ENCODE peak calls at places on chromosomes 4 and X, in ten cellular contexts. F is PC-3, N is HFF-Myc, H is spleen, G is heart left ventricle, I is kidney epithelial cell, U is IMR-90, Q is stomach, M is AG04449, K is adipocyte. R is an unnamed sample.

GRCh38 chr4:111778543-111778942 is 366.7 kb upstream of the FAM241A start:
- DNase-seq in H (no peak), U (no peak), N (no peak), F (no peak), M (no peak), G (no peak), I (no peak), Q (no peak), K (peak; percentile 41), R (peak; percentile 4)

GRCh38 chrX:72308566-72309296 is 3.0 kb upstream of the CITED1 start:
- DNase-seq in H (peak; percentile 80), G (peak; percentile 70), Q (peak; percentile 64), M (peak; percentile 4), K (peak; percentile 69), I (no peak), F (peak; percentile 71), U (peak; percentile 50), N (no peak), R (peak; percentile 60)

GRCh38 chr4:158996669-158997074 is 106.2 kb upstream of the RAPGEF2 start:
- DNase-seq in I (peak; percentile 84), H (no peak), F (peak; percentile 97), K (peak; percentile 93), N (peak; percentile 91), M (peak; percentile 80), Q (no peak), G (no peak), U (peak; percentile 97), R (peak; percentile 96)

GRCh38 chrX:38799995-38800394 is 1.3 kb upstream of the MID1IP1 start:
- DNase-seq in U (no peak), K (no peak), I (no peak), F (no peak), H (no peak), N (no peak), Q (no peak), G (no peak), M (no peak), R (no peak)

GRCh38 chrX:151982217-151982616 is 7.7 kb upstream of the GABRE start:
- DNase-seq in H (no peak), N (peak; percentile 12), K (peak; percentile 40), G (no peak), F (peak; percentile 28), Q (no peak), I (peak; percentile 35), U (peak; percentile 36), M (peak; percentile 50), R (peak; percentile 90)

GRCh38 chrX:106933538-106933961 is 13.3 kb downstream of the CLDN2 start:
- DNase-seq in K (no peak), U (peak; percentile 52), N (no peak), M (no peak), G (no peak), F (no peak), I (no peak), Q (peak; percentile 62), H (no peak), R (peak; percentile 40)

GRCh38 chr4:147088141-147088540 is 142.5 kb upstream of the TTC29 start:
- DNase-seq in K (peak; percentile 56), H (no peak), F (no peak), U (peak; percentile 16), M (no peak), I (no peak), G (no peak), Q (no peak), N (no peak), R (peak; percentile 39)

GRCh38 chrX:138890491-138890890 is 179.0 kb upstream of the FGF13 start:
- DNase-seq in G (no peak), I (no peak), K (no peak), Q (no peak), H (no peak), M (no peak), F (no peak), N (no peak), U (no peak), R (peak; percentile 61)

GRCh38 chrX:111568356-111568755 is 56.9 kb downstream of the SERTM2 start:
- DNase-seq in H (no peak), F (peak; percentile 2), N (no peak), I (no peak), U (peak; percentile 0), Q (no peak), G (no peak), K (peak; percentile 11), M (no peak), R (peak; percentile 1)

GRCh38 chr4:183969596-183969995 is 64.5 kb downstream of the STOX2 start:
- DNase-seq in F (no peak), H (no peak), G (no peak), K (no peak), I (no peak), Q (no peak), U (no peak), M (no peak), N (no peak), R (no peak)

GRCh38 chrX:55710701-55711100 is 6.8 kb upstream of the RRAGB start:
- DNase-seq in N (no peak), I (peak; percentile 28), U (no peak), M (no peak), Q (no peak), F (peak; percentile 67), K (peak; percentile 57), G (no peak), H (no peak), R (peak; percentile 67)

GRCh38 chrX:48833531-48834138 is 1.8 kb downstream of the PCSK1N start:
- DNase-seq in F (peak; percentile 18), N (no peak), Q (no peak), M (no peak), I (no peak), G (no peak), K (no peak), U (no peak), H (no peak), R (peak; percentile 4)
- H3K4me3 ChIP-seq in F (peak overlapping the region; percentile 94), N (no peak overlapping the region), Q (no peak overlapping the region), M (no peak overlapping the region), I (no peak overlapping the region), G (no peak overlapping the region), K (no peak overlapping the region), U (no peak overlapping the region), H (no peak overlapping the region), R (no peak overlapping the region)

GRCh38 chrX:154376768-154377167 is 2.3 kb upstream of the EMD start:
- DNase-seq in U (peak; percentile 24), K (no peak), G (no peak), F (no peak), H (no peak), M (no peak), N (no peak), I (no peak), Q (no peak), R (peak; percentile 16)

GRCh38 chrX:154380153-154380552 is 1.1 kb downstream of the EMD start:
- DNase-seq in M (no peak), H (peak; percentile 78), U (peak; percentile 32), Q (no peak), F (no peak), I (no peak), K (peak; percentile 36), G (no peak), N (no peak), R (no peak)

GRCh38 chrX:154378799-154379568 is at the start of gene EMD:
- DNase-seq in I (peak; percentile 73), M (peak; percentile 82), N (peak; percentile 85), H (peak; percentile 98), Q (peak; percentile 96), U (peak; percentile 96), K (peak; percentile 96), F (peak; percentile 98), G (peak; percentile 98), R (peak; percentile 95)

GRCh38 chrX:154379569-154379951 is 465 bp downstream of the EMD start:
- DNase-seq in M (no peak), N (no peak), I (no peak), H (no peak), G (no peak), K (no peak), F (no peak), Q (no peak), U (no peak), R (no peak)

GRCh38 chrX:154378059-154378798 is 866 bp upstream of the EMD start:
- DNase-seq in G (peak; percentile 73), H (peak; percentile 89), I (no peak), F (peak; percentile 45), K (peak; percentile 64), M (no peak), Q (peak; percentile 70), U (peak; percentile 40), N (no peak), R (no peak)
- H3K4me3 ChIP-seq in G (peak overlapping the region; percentile 35), H (peak overlapping the region; percentile 46), I (peak overlapping the region; percentile 42), F (peak overlapping the region; percentile 65), K (peak overlapping the region; percentile 74), M (peak overlapping the region; percentile 52), Q (peak overlapping the region; percentile 51), U (peak overlapping the region; percentile 37), N (peak overlapping the region; percentile 45), R (peak overlapping the region; percentile 59)

GRCh38 chrX:51852621-51853020 is 40.8 kb upstream of the MAGED1 start:
- DNase-seq in I (no peak), Q (no peak), K (no peak), H (no peak), U (no peak), N (no peak), F (no peak), G (no peak), M (no peak), R (no peak)

GRCh38 chrX:51855698-51856097 is 37.7 kb upstream of the MAGED1 start:
- DNase-seq in G (no peak), M (no peak), N (no peak), Q (no peak), U (no peak), K (no peak), I (no peak), F (no peak), H (no peak), R (no peak)

GRCh38 chrX:51853251-51853650 is 40.2 kb upstream of the MAGED1 start:
- DNase-seq in N (no peak), F (no peak), K (no peak), H (no peak), U (no peak), G (no peak), I (no peak), Q (no peak), M (no peak), R (peak; percentile 1)

GRCh38 chrX:51860679-51861078 is 32.7 kb upstream of the MAGED1 start:
- DNase-seq in H (no peak), G (no peak), U (peak; percentile 32), F (peak; percentile 60), Q (no peak), K (peak; percentile 57), M (no peak), N (peak; percentile 1), I (no peak), R (peak; percentile 36)

DNA sequence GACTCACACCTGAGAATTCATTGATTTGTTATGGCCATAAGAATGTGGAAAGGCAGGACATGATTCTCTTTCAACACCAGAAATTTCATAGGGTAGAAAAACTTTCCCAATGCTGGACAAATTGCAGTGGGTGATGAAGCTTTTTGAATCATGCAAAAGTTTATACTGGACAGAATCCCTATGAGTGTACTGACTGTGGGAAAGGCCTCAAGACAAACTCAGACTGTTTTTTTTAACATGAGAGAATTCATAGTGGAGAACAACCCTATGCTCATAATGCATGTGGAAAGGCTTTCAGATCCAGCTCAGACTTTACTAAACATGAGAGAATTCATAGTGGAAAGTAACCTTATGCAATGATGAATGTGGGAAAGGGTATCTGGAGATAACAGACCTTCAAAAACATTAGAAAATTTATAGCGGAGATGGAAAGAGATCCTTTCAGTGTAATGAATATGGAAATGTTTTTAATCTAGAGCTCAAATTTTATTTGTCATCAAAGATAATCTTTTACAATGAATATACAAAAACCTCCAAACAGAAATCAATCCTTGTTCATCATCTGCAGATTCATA is 36.2 kb upstream of the MAGED1 start:
- DNase-seq in H (no peak), M (no peak), U (no peak), F (no peak), G (no peak), N (no peak), K (no peak), I (no peak), Q (no peak), R (no peak)
- H3K4me3 ChIP-seq in H (no peak overlapping the region), M (no peak overlapping the region), U (no peak overlapping the region), F (no peak overlapping the region), G (no peak overlapping the region), N (no peak overlapping the region), K (peak overlapping the region; percentile 2), I (no peak overlapping the region), Q (no peak overlapping the region), R (no peak overlapping the region)

GRCh38 chr4:67539830-67540229 is 5.5 kb downstream of the CENPC start:
- DNase-seq in G (no peak), N (no peak), M (no peak), U (no peak), H (no peak), Q (no peak), F (no peak), K (no peak), I (no peak), R (no peak)
- H3K4me3 ChIP-seq in G (no peak overlapping the region), N (no peak overlapping the region), M (no peak overlapping the region), U (no peak overlapping the region), H (no peak overlapping the region), Q (no peak overlapping the region), F (no peak overlapping the region), K (no peak overlapping the region), I (no peak overlapping the region), R (no peak overlapping the region)

R was measured in fibroblast of the aortic adventitia.